ENCODE peak calls at places on chromosomes 13 and 19, in eight cellular contexts. One of them, this sample, is unnamed.

GRCh38 chr13:106114981-106115554 is 420.4 kb downstream of the EFNB2 start:
- DNase-seq in GM13977: no peak
- DNase-seq in GM23248: peak
- DNase-seq in neural progenitor cell: no peak
- DNase-seq in T-helper 9 cell: no peak
- DNase-seq in GM13976: no peak
- DNase-seq in adipocyte: no peak
- DNase-seq in stimulated activated CD4-positive, alpha-beta T cell treated with anti-CD3 and anti-CD28 coated beads, Interleukin-15, amount 100 ng/mL, for 24 hours: no peak
- DNase-seq in this sample: no peak

GRCh38 chr13:35499131-35500051 is 22.9 kb upstream of the MAB21L1 start:
- DNase-seq in GM13977: no peak
- DNase-seq in GM23248: no peak
- DNase-seq in neural progenitor cell: peak
- DNase-seq in T-helper 9 cell: no peak
- DNase-seq in GM13976: no peak
- DNase-seq in adipocyte: peak
- DNase-seq in stimulated activated CD4-positive, alpha-beta T cell treated with anti-CD3 and anti-CD28 coated beads, Interleukin-15, amount 100 ng/mL, for 24 hours: no peak
- DNase-seq in this sample: no peak

GRCh38 chr13:78609464-78610205 is 6.3 kb upstream of the POU4F1 start:
- DNase-seq in GM13977: no peak
- DNase-seq in GM23248: peak
- DNase-seq in neural progenitor cell: peak
- DNase-seq in T-helper 9 cell: no peak
- DNase-seq in GM13976: no peak
- DNase-seq in adipocyte: no peak
- DNase-seq in stimulated activated CD4-positive, alpha-beta T cell treated with anti-CD3 and anti-CD28 coated beads, Interleukin-15, amount 100 ng/mL, for 24 hours: no peak
- DNase-seq in this sample: peak

GRCh38 chr13:59522652-59523051 is 641.1 kb downstream of the DIAPH3 start:
- DNase-seq in GM13977: no peak
- DNase-seq in GM23248: no peak
- DNase-seq in neural progenitor cell: no peak
- DNase-seq in T-helper 9 cell: no peak
- DNase-seq in GM13976: no peak
- DNase-seq in adipocyte: no peak
- DNase-seq in stimulated activated CD4-positive, alpha-beta T cell treated with anti-CD3 and anti-CD28 coated beads, Interleukin-15, amount 100 ng/mL, for 24 hours: no peak
- DNase-seq in this sample: no peak

GRCh38 chr19:1857648-1858326 is 5.6 kb downstream of the KLF16 start:
- DNase-seq in GM13977: no peak
- DNase-seq in GM23248: no peak
- DNase-seq in neural progenitor cell: no peak
- DNase-seq in T-helper 9 cell: no peak
- DNase-seq in GM13976: no peak
- DNase-seq in adipocyte: no peak
- DNase-seq in stimulated activated CD4-positive, alpha-beta T cell treated with anti-CD3 and anti-CD28 coated beads, Interleukin-15, amount 100 ng/mL, for 24 hours: no peak
- DNase-seq in this sample: no peak

GRCh38 chr13:104034891-104035290 is 968.7 kb upstream of the SLC10A2 start:
- DNase-seq in GM13977: no peak
- DNase-seq in GM23248: no peak
- DNase-seq in neural progenitor cell: no peak
- DNase-seq in T-helper 9 cell: no peak
- DNase-seq in GM13976: no peak
- DNase-seq in adipocyte: no peak
- DNase-seq in stimulated activated CD4-positive, alpha-beta T cell treated with anti-CD3 and anti-CD28 coated beads, Interleukin-15, amount 100 ng/mL, for 24 hours: no peak
- DNase-seq in this sample: no peak

GRCh38 chr19:53088091-53088490 is 15.1 kb downstream of the ZNF160 start:
- DNase-seq in GM13977: no peak
- DNase-seq in GM23248: no peak
- DNase-seq in neural progenitor cell: no peak
- DNase-seq in T-helper 9 cell: no peak
- DNase-seq in GM13976: no peak
- DNase-seq in adipocyte: no peak
- DNase-seq in stimulated activated CD4-positive, alpha-beta T cell treated with anti-CD3 and anti-CD28 coated beads, Interleukin-15, amount 100 ng/mL, for 24 hours: no peak
- DNase-seq in this sample: no peak

GRCh38 chr13:64397699-64398098 is 2832.4 kb downstream of the PCDH9 start:
- DNase-seq in GM13977: no peak
- DNase-seq in GM23248: no peak
- DNase-seq in neural progenitor cell: no peak
- DNase-seq in T-helper 9 cell: no peak
- DNase-seq in GM13976: no peak
- DNase-seq in adipocyte: peak
- DNase-seq in stimulated activated CD4-positive, alpha-beta T cell treated with anti-CD3 and anti-CD28 coated beads, Interleukin-15, amount 100 ng/mL, for 24 hours: no peak
- DNase-seq in this sample: no peak

GRCh38 chr13:42594577-42595571 is 20.9 kb downstream of the TNFSF11 start:
- DNase-seq in GM13977: peak
- DNase-seq in GM23248: peak
- DNase-seq in neural progenitor cell: peak
- DNase-seq in T-helper 9 cell: peak
- DNase-seq in GM13976: peak
- DNase-seq in adipocyte: peak
- DNase-seq in stimulated activated CD4-positive, alpha-beta T cell treated with anti-CD3 and anti-CD28 coated beads, Interleukin-15, amount 100 ng/mL, for 24 hours: peak
- DNase-seq in this sample: peak

GRCh38 chr13:25783076-25783475 is 268.7 kb downstream of the SHISA2 start:
- DNase-seq in GM13977: no peak
- DNase-seq in GM23248: no peak
- DNase-seq in neural progenitor cell: no peak
- DNase-seq in T-helper 9 cell: no peak
- DNase-seq in GM13976: no peak
- DNase-seq in adipocyte: no peak
- DNase-seq in stimulated activated CD4-positive, alpha-beta T cell treated with anti-CD3 and anti-CD28 coated beads, Interleukin-15, amount 100 ng/mL, for 24 hours: no peak
- DNase-seq in this sample: no peak

GRCh38 chr19:29965529-29965928 is 23.5 kb downstream of the URI1 start:
- DNase-seq in GM13977: no peak
- DNase-seq in GM23248: peak
- DNase-seq in neural progenitor cell: no peak
- DNase-seq in T-helper 9 cell: no peak
- DNase-seq in GM13976: no peak
- DNase-seq in adipocyte: peak
- DNase-seq in stimulated activated CD4-positive, alpha-beta T cell treated with anti-CD3 and anti-CD28 coated beads, Interleukin-15, amount 100 ng/mL, for 24 hours: no peak
- DNase-seq in this sample: no peak

GRCh38 chr13:60591348-60591747 is 194.3 kb downstream of the TDRD3 start:
- DNase-seq in GM13977: no peak
- DNase-seq in GM23248: peak
- DNase-seq in neural progenitor cell: no peak
- DNase-seq in T-helper 9 cell: no peak
- DNase-seq in GM13976: peak
- DNase-seq in adipocyte: peak
- DNase-seq in stimulated activated CD4-positive, alpha-beta T cell treated with anti-CD3 and anti-CD28 coated beads, Interleukin-15, amount 100 ng/mL, for 24 hours: no peak
- DNase-seq in this sample: peak

GRCh38 chr19:4988770-4989251 is 19.9 kb downstream of the KDM4B start:
- DNase-seq in GM13977: no peak
- DNase-seq in GM23248: peak
- DNase-seq in neural progenitor cell: no peak
- DNase-seq in T-helper 9 cell: no peak
- DNase-seq in GM13976: no peak
- DNase-seq in adipocyte: peak
- DNase-seq in stimulated activated CD4-positive, alpha-beta T cell treated with anti-CD3 and anti-CD28 coated beads, Interleukin-15, amount 100 ng/mL, for 24 hours: no peak
- DNase-seq in this sample: peak

GRCh38 chr19:38880076-38880881 is 2.2 kb upstream of the RINL start:
- DNase-seq in GM13977: no peak
- DNase-seq in GM23248: no peak
- DNase-seq in neural progenitor cell: peak
- DNase-seq in T-helper 9 cell: no peak
- DNase-seq in GM13976: no peak
- DNase-seq in adipocyte: no peak
- DNase-seq in stimulated activated CD4-positive, alpha-beta T cell treated with anti-CD3 and anti-CD28 coated beads, Interleukin-15, amount 100 ng/mL, for 24 hours: no peak
- DNase-seq in this sample: no peak

GRCh38 chr19:50723069-50723468 is at the start of gene CLEC11A:
- DNase-seq in GM13977: no peak
- DNase-seq in GM23248: peak
- DNase-seq in neural progenitor cell: no peak
- DNase-seq in T-helper 9 cell: no peak
- DNase-seq in GM13976: no peak
- DNase-seq in adipocyte: peak
- DNase-seq in stimulated activated CD4-positive, alpha-beta T cell treated with anti-CD3 and anti-CD28 coated beads, Interleukin-15, amount 100 ng/mL, for 24 hours: no peak
- DNase-seq in this sample: no peak

GRCh38 chr13:44853641-44854040 is 135.6 kb downstream of the NUFIP1 start:
- DNase-seq in GM13977: no peak
- DNase-seq in GM23248: no peak
- DNase-seq in neural progenitor cell: no peak
- DNase-seq in T-helper 9 cell: no peak
- DNase-seq in GM13976: no peak
- DNase-seq in adipocyte: no peak
- DNase-seq in stimulated activated CD4-positive, alpha-beta T cell treated with anti-CD3 and anti-CD28 coated beads, Interleukin-15, amount 100 ng/mL, for 24 hours: no peak
- DNase-seq in this sample: no peak

GRCh38 chr19:7644550-7644877 is 7.6 kb downstream of the STXBP2 start:
- DNase-seq in GM13977: no peak
- DNase-seq in GM23248: no peak
- DNase-seq in neural progenitor cell: no peak
- DNase-seq in T-helper 9 cell: no peak
- DNase-seq in GM13976: no peak
- DNase-seq in adipocyte: no peak
- DNase-seq in stimulated activated CD4-positive, alpha-beta T cell treated with anti-CD3 and anti-CD28 coated beads, Interleukin-15, amount 100 ng/mL, for 24 hours: no peak
- DNase-seq in this sample: no peak

GRCh38 chr13:51768378-51768921 is 35.5 kb downstream of the DHRS12 start:
- DNase-seq in GM13977: no peak
- DNase-seq in GM23248: no peak
- DNase-seq in neural progenitor cell: peak
- DNase-seq in T-helper 9 cell: no peak
- DNase-seq in GM13976: no peak
- DNase-seq in adipocyte: no peak
- DNase-seq in stimulated activated CD4-positive, alpha-beta T cell treated with anti-CD3 and anti-CD28 coated beads, Interleukin-15, amount 100 ng/mL, for 24 hours: no peak
- DNase-seq in this sample: no peak

GRCh38 chr13:75432045-75432444 is 49.9 kb downstream of the TBC1D4 start:
- DNase-seq in GM13977: no peak
- DNase-seq in GM23248: peak
- DNase-seq in neural progenitor cell: no peak
- DNase-seq in T-helper 9 cell: no peak
- DNase-seq in GM13976: no peak
- DNase-seq in adipocyte: peak
- DNase-seq in stimulated activated CD4-positive, alpha-beta T cell treated with anti-CD3 and anti-CD28 coated beads, Interleukin-15, amount 100 ng/mL, for 24 hours: no peak
- DNase-seq in this sample: no peak

GRCh38 chr19:4523306-4524110 is 5.2 kb upstream of the PLIN4 start:
- DNase-seq in GM13977: peak
- DNase-seq in GM23248: peak
- DNase-seq in neural progenitor cell: peak
- DNase-seq in T-helper 9 cell: peak
- DNase-seq in GM13976: peak
- DNase-seq in adipocyte: peak
- DNase-seq in stimulated activated CD4-positive, alpha-beta T cell treated with anti-CD3 and anti-CD28 coated beads, Interleukin-15, amount 100 ng/mL, for 24 hours: peak
- DNase-seq in this sample: peak

GRCh38 chr13:75936791-75937190 is 300.7 kb downstream of the LMO7 start:
- DNase-seq in GM13977: no peak
- DNase-seq in GM23248: no peak
- DNase-seq in neural progenitor cell: no peak
- DNase-seq in T-helper 9 cell: no peak
- DNase-seq in GM13976: no peak
- DNase-seq in adipocyte: no peak
- DNase-seq in stimulated activated CD4-positive, alpha-beta T cell treated with anti-CD3 and anti-CD28 coated beads, Interleukin-15, amount 100 ng/mL, for 24 hours: no peak
- DNase-seq in this sample: no peak

GRCh38 chr19:15195987-15196682 is 4.7 kb downstream of the NOTCH3 start:
- DNase-seq in GM13977: no peak
- DNase-seq in GM23248: peak
- DNase-seq in neural progenitor cell: peak
- DNase-seq in T-helper 9 cell: no peak
- DNase-seq in GM13976: no peak
- DNase-seq in adipocyte: no peak
- DNase-seq in stimulated activated CD4-positive, alpha-beta T cell treated with anti-CD3 and anti-CD28 coated beads, Interleukin-15, amount 100 ng/mL, for 24 hours: peak
- DNase-seq in this sample: peak

GRCh38 chr19:33971073-33971472 is 174.4 kb downstream of the KCTD15 start:
- DNase-seq in GM13977: no peak
- DNase-seq in GM23248: no peak
- DNase-seq in neural progenitor cell: no peak
- DNase-seq in T-helper 9 cell: no peak
- DNase-seq in GM13976: no peak
- DNase-seq in adipocyte: no peak
- DNase-seq in stimulated activated CD4-positive, alpha-beta T cell treated with anti-CD3 and anti-CD28 coated beads, Interleukin-15, amount 100 ng/mL, for 24 hours: no peak
- DNase-seq in this sample: no peak

GRCh38 chr13:30133976-30134375 is 173.4 kb downstream of the KATNAL1 start:
- DNase-seq in GM13977: no peak
- DNase-seq in GM23248: peak
- DNase-seq in neural progenitor cell: no peak
- DNase-seq in T-helper 9 cell: no peak
- DNase-seq in GM13976: no peak
- DNase-seq in adipocyte: no peak
- DNase-seq in stimulated activated CD4-positive, alpha-beta T cell treated with anti-CD3 and anti-CD28 coated beads, Interleukin-15, amount 100 ng/mL, for 24 hours: no peak
- DNase-seq in this sample: no peak

GRCh38 chr13:110261166-110262081 is 45.5 kb downstream of the COL4A1 start:
- DNase-seq in GM13977: no peak
- DNase-seq in GM23248: no peak
- DNase-seq in neural progenitor cell: peak
- DNase-seq in T-helper 9 cell: no peak
- DNase-seq in GM13976: no peak
- DNase-seq in adipocyte: no peak
- DNase-seq in stimulated activated CD4-positive, alpha-beta T cell treated with anti-CD3 and anti-CD28 coated beads, Interleukin-15, amount 100 ng/mL, for 24 hours: no peak
- DNase-seq in this sample: no peak

GRCh38 chr13:39875111-39875510 is 219.6 kb downstream of the COG6 start:
- DNase-seq in GM13977: no peak
- DNase-seq in GM23248: no peak
- DNase-seq in neural progenitor cell: no peak
- DNase-seq in T-helper 9 cell: no peak
- DNase-seq in GM13976: no peak
- DNase-seq in adipocyte: no peak
- DNase-seq in stimulated activated CD4-positive, alpha-beta T cell treated with anti-CD3 and anti-CD28 coated beads, Interleukin-15, amount 100 ng/mL, for 24 hours: no peak
- DNase-seq in this sample: no peak

GRCh38 chr13:86907116-86907515 is 764.1 kb upstream of the SLITRK5 start:
- DNase-seq in GM13977: no peak
- DNase-seq in GM23248: no peak
- DNase-seq in neural progenitor cell: no peak
- DNase-seq in T-helper 9 cell: no peak
- DNase-seq in GM13976: no peak
- DNase-seq in adipocyte: no peak
- DNase-seq in stimulated activated CD4-positive, alpha-beta T cell treated with anti-CD3 and anti-CD28 coated beads, Interleukin-15, amount 100 ng/mL, for 24 hours: no peak
- DNase-seq in this sample: no peak

GRCh38 chr19:42276821-42277220 is 7.8 kb downstream of the CIC start:
- DNase-seq in GM13977: no peak
- DNase-seq in GM23248: peak
- DNase-seq in neural progenitor cell: no peak
- DNase-seq in T-helper 9 cell: no peak
- DNase-seq in GM13976: no peak
- DNase-seq in adipocyte: no peak
- DNase-seq in stimulated activated CD4-positive, alpha-beta T cell treated with anti-CD3 and anti-CD28 coated beads, Interleukin-15, amount 100 ng/mL, for 24 hours: peak
- DNase-seq in this sample: no peak

GRCh38 chr13:112175162-112176075 is 108.5 kb downstream of the SOX1 start:
- DNase-seq in GM13977: no peak
- DNase-seq in GM23248: no peak
- DNase-seq in neural progenitor cell: no peak
- DNase-seq in T-helper 9 cell: no peak
- DNase-seq in GM13976: no peak
- DNase-seq in adipocyte: no peak
- DNase-seq in stimulated activated CD4-positive, alpha-beta T cell treated with anti-CD3 and anti-CD28 coated beads, Interleukin-15, amount 100 ng/mL, for 24 hours: no peak
- DNase-seq in this sample: no peak

GRCh38 chr13:33204130-33204927 is 81.2 kb downstream of the STARD13 start:
- DNase-seq in GM13977: no peak
- DNase-seq in GM23248: peak
- DNase-seq in neural progenitor cell: no peak
- DNase-seq in T-helper 9 cell: no peak
- DNase-seq in GM13976: no peak
- DNase-seq in adipocyte: peak
- DNase-seq in stimulated activated CD4-positive, alpha-beta T cell treated with anti-CD3 and anti-CD28 coated beads, Interleukin-15, amount 100 ng/mL, for 24 hours: no peak
- DNase-seq in this sample: no peak

GRCh38 chr13:98677398-98677797 is 75.1 kb downstream of the SLC15A1 start:
- DNase-seq in GM13977: no peak
- DNase-seq in GM23248: no peak
- DNase-seq in neural progenitor cell: no peak
- DNase-seq in T-helper 9 cell: no peak
- DNase-seq in GM13976: no peak
- DNase-seq in adipocyte: peak
- DNase-seq in stimulated activated CD4-positive, alpha-beta T cell treated with anti-CD3 and anti-CD28 coated beads, Interleukin-15, amount 100 ng/mL, for 24 hours: no peak
- DNase-seq in this sample: no peak

GRCh38 chr19:56111601-56112312 is 9.3 kb downstream of the ZNF787 start:
- DNase-seq in GM13977: peak
- DNase-seq in GM23248: no peak
- DNase-seq in neural progenitor cell: peak
- DNase-seq in T-helper 9 cell: no peak
- DNase-seq in GM13976: peak
- DNase-seq in adipocyte: no peak
- DNase-seq in stimulated activated CD4-positive, alpha-beta T cell treated with anti-CD3 and anti-CD28 coated beads, Interleukin-15, amount 100 ng/mL, for 24 hours: peak
- DNase-seq in this sample: peak

GRCh38 chr19:7864719-7865074 is 9.5 kb downstream of the PRR36 start:
- DNase-seq in GM13977: no peak
- DNase-seq in GM23248: no peak
- DNase-seq in neural progenitor cell: no peak
- DNase-seq in T-helper 9 cell: no peak
- DNase-seq in GM13976: no peak
- DNase-seq in adipocyte: no peak
- DNase-seq in stimulated activated CD4-positive, alpha-beta T cell treated with anti-CD3 and anti-CD28 coated beads, Interleukin-15, amount 100 ng/mL, for 24 hours: no peak
- DNase-seq in this sample: no peak